ENCODE peak calls at places on chromosomes 4 and X, in nine cellular contexts. Q is activated naive CD4-positive, alpha-beta T cell treated with anti-CD3 and anti-CD28 coated beads, Interleukin-2, amount 10 ng/mL, durations not matched to agents 7 days and 5 days; E is H7; L is posterior vena cava; C is transverse colon; Z is hippocampal formation; B is GM03348; S is HTR-8/SVneo; W is lower leg skin. O is an unnamed sample.
A peak's percentile ranks its signal among the peaks of the same experiment; 100 is the strongest.

GRCh38 chr4:7652906-7653305 is 218.2 kb upstream of the PSAPL1 start:
- DNase-seq in Q (no peak), E (no peak), L (no peak), C (no peak), Z (no peak), B (no peak), S (no peak), W (no peak), O (no peak)

GRCh38 chr4:152357206-152357605 is 178.7 kb downstream of the FBXW7 start:
- DNase-seq in Q (no peak), E (no peak), L (peak; percentile 81), C (no peak), Z (no peak), B (no peak), S (no peak), W (no peak), O (no peak)

GRCh38 chr4:150960818-150961217 is 54.3 kb downstream of the LRBA start:
- DNase-seq in Q (peak; percentile 39), E (peak; percentile 66), L (no peak), C (no peak), Z (no peak), B (peak; percentile 18), S (peak; percentile 32), W (no peak), O (no peak)

GRCh38 chr4:186204611-186205144 is 13.3 kb downstream of the CYP4V2 start:
- DNase-seq in Q (peak; percentile 26), E (no peak), L (no peak), C (peak; percentile 73), Z (no peak), B (no peak), S (no peak), W (no peak), O (no peak)

GRCh38 chrX:4935387-4935786 is 1221.9 kb upstream of the PRKX start:
- DNase-seq in Q (no peak), E (no peak), L (no peak), C (no peak), Z (no peak), B (no peak), S (no peak), W (no peak), O (no peak)

GRCh38 chr4:5758741-5759140 is 47.7 kb downstream of the EVC start:
- DNase-seq in Q (no peak), E (no peak), L (no peak), C (no peak), Z (no peak), B (peak; percentile 92), S (peak; percentile 60), W (peak; percentile 37), O (peak; percentile 93)

GRCh38 chrX:39809326-39809725 is 288.4 kb downstream of the BCOR start:
- DNase-seq in Q (no peak), E (no peak), L (no peak), C (no peak), Z (no peak), B (peak; percentile 42), S (peak; percentile 36), W (no peak), O (no peak)

GRCh38 chr4:123652501-123652900 is 255.9 kb downstream of the SPRY1 start:
- DNase-seq in Q (no peak), E (no peak), L (no peak), C (no peak), Z (no peak), B (no peak), S (no peak), W (no peak), O (no peak)

GRCh38 chrX:2463973-2464676 is 36.7 kb downstream of the DHRSX start:
- DNase-seq in Q (no peak), E (no peak), L (no peak), C (no peak), Z (no peak), B (no peak), S (no peak), W (no peak), O (no peak)

GRCh38 chrX:107205770-107206696 is at the start of the genes DNAAF6 and NUP62CL:
- DNase-seq in Q (peak; percentile 78), E (peak; percentile 83), L (no peak), C (peak; percentile 72), Z (no peak), B (peak; percentile 4), S (peak; percentile 62), W (peak; percentile 16), O (peak; percentile 65)

GRCh38 chr4:175871774-175872405 is 59.8 kb upstream of the GPM6A start:
- DNase-seq in Q (no peak), E (no peak), L (no peak), C (no peak), Z (no peak), B (no peak), S (peak; percentile 34), W (no peak), O (no peak)

GRCh38 chrX:8988456-8988855 is 45.5 kb downstream of the FAM9B start:
- DNase-seq in Q (no peak), E (no peak), L (peak; percentile 78), C (no peak), Z (no peak), B (peak; percentile 54), S (no peak), W (peak; percentile 29), O (no peak)

GRCh38 chrX:17635231-17635630 is 102.1 kb upstream of the SCML1 start:
- DNase-seq in Q (no peak), E (peak; percentile 51), L (no peak), C (peak; percentile 27), Z (no peak), B (no peak), S (no peak), W (no peak), O (no peak)

GRCh38 chr4:3387943-3388348 is 53.8 kb upstream of the HGFAC start:
- DNase-seq in Q (no peak), E (peak; percentile 81), L (peak; percentile 97), C (peak; percentile 74), Z (no peak), B (peak; percentile 78), S (peak; percentile 54), W (peak; percentile 87), O (peak; percentile 58)

O was measured in RWPE2.